ENCODE peak calls at places on chromosomes 11 and 22, in nine cellular contexts. One of them, this sample, is unnamed.

GRCh38 chr11:118145285-118146227 is 7.1 kb downstream of the SCN4B start:
- DNase-seq in IMR-90: peak; percentile 41
- DNase-seq in OCI-LY7: peak; percentile 84
- DNase-seq in CD8-positive, alpha-beta T cell: peak; percentile 88
- DNase-seq in hepatocyte: peak; percentile 94
- DNase-seq in ovary: peak; percentile 78
- DNase-seq in astrocyte: peak; percentile 10
- DNase-seq in PC-9: peak; percentile 91
- DNase-seq in tibial artery: peak; percentile 80
- DNase-seq in this sample: peak; percentile 96

GRCh38 chr11:13109616-13110015 is 100.5 kb downstream of the RASSF10 start:
- DNase-seq in IMR-90: no peak
- DNase-seq in OCI-LY7: no peak
- DNase-seq in CD8-positive, alpha-beta T cell: no peak
- DNase-seq in hepatocyte: no peak
- DNase-seq in ovary: no peak
- DNase-seq in astrocyte: no peak
- DNase-seq in PC-9: no peak
- DNase-seq in tibial artery: no peak
- DNase-seq in this sample: no peak

GRCh38 chr11:128201801-128202200 is 385.6 kb downstream of the ETS1 start:
- DNase-seq in IMR-90: no peak
- DNase-seq in OCI-LY7: no peak
- DNase-seq in CD8-positive, alpha-beta T cell: no peak
- DNase-seq in hepatocyte: no peak
- DNase-seq in ovary: no peak
- DNase-seq in astrocyte: no peak
- DNase-seq in PC-9: no peak
- DNase-seq in tibial artery: no peak
- DNase-seq in this sample: no peak

GRCh38 chr22:19498154-19498865 is 18.6 kb downstream of the CDC45 start:
- DNase-seq in IMR-90: no peak
- DNase-seq in OCI-LY7: no peak
- DNase-seq in CD8-positive, alpha-beta T cell: no peak
- DNase-seq in hepatocyte: no peak
- DNase-seq in ovary: no peak
- DNase-seq in astrocyte: no peak
- DNase-seq in PC-9: no peak
- DNase-seq in tibial artery: peak; percentile 48
- DNase-seq in this sample: no peak

GRCh38 chr11:59767212-59767611 is 12.0 kb downstream of the STX3 start:
- DNase-seq in IMR-90: no peak
- DNase-seq in OCI-LY7: no peak
- DNase-seq in CD8-positive, alpha-beta T cell: no peak
- DNase-seq in hepatocyte: peak; percentile 56
- DNase-seq in ovary: no peak
- DNase-seq in astrocyte: no peak
- DNase-seq in PC-9: no peak
- DNase-seq in tibial artery: no peak
- DNase-seq in this sample: no peak

GRCh38 chr22:33470456-33470855 is 412.3 kb upstream of the SYN3 start:
- DNase-seq in IMR-90: no peak
- DNase-seq in OCI-LY7: no peak
- DNase-seq in CD8-positive, alpha-beta T cell: no peak
- DNase-seq in hepatocyte: no peak
- DNase-seq in ovary: no peak
- DNase-seq in astrocyte: no peak
- DNase-seq in PC-9: no peak
- DNase-seq in tibial artery: no peak
- DNase-seq in this sample: no peak

GRCh38 chr11:69484427-69485259 is 3.2 kb downstream of the LINC01488 start:
- DNase-seq in IMR-90: no peak
- DNase-seq in OCI-LY7: no peak
- DNase-seq in CD8-positive, alpha-beta T cell: no peak
- DNase-seq in hepatocyte: no peak
- DNase-seq in ovary: no peak
- DNase-seq in astrocyte: no peak
- DNase-seq in PC-9: no peak
- DNase-seq in tibial artery: no peak
- DNase-seq in this sample: no peak

GRCh38 chr11:128544625-128545024 is 42.7 kb downstream of the ETS1 start:
- DNase-seq in IMR-90: peak; percentile 77
- DNase-seq in OCI-LY7: no peak
- DNase-seq in CD8-positive, alpha-beta T cell: peak; percentile 41
- DNase-seq in hepatocyte: peak; percentile 22
- DNase-seq in ovary: no peak
- DNase-seq in astrocyte: no peak
- DNase-seq in PC-9: no peak
- DNase-seq in tibial artery: no peak
- DNase-seq in this sample: no peak

GRCh38 chr11:3120071-3120792 is 44.9 kb downstream of the OSBPL5 start:
- DNase-seq in IMR-90: no peak
- DNase-seq in OCI-LY7: no peak
- DNase-seq in CD8-positive, alpha-beta T cell: peak; percentile 2
- DNase-seq in hepatocyte: no peak
- DNase-seq in ovary: peak; percentile 39
- DNase-seq in astrocyte: no peak
- DNase-seq in PC-9: no peak
- DNase-seq in tibial artery: peak; percentile 67
- DNase-seq in this sample: no peak

GRCh38 chr11:128894685-128895084 is 3.5 kb downstream of the KCNJ5 start:
- DNase-seq in IMR-90: no peak
- DNase-seq in OCI-LY7: no peak
- DNase-seq in CD8-positive, alpha-beta T cell: no peak
- DNase-seq in hepatocyte: peak; percentile 49
- DNase-seq in ovary: peak; percentile 58
- DNase-seq in astrocyte: no peak
- DNase-seq in PC-9: no peak
- DNase-seq in tibial artery: no peak
- DNase-seq in this sample: no peak

GRCh38 chr11:90222152-90222458 is 744 bp downstream of the CHORDC1 start:
- DNase-seq in IMR-90: no peak
- DNase-seq in OCI-LY7: no peak
- DNase-seq in CD8-positive, alpha-beta T cell: no peak
- DNase-seq in hepatocyte: no peak
- DNase-seq in ovary: no peak
- DNase-seq in astrocyte: no peak
- DNase-seq in PC-9: no peak
- DNase-seq in tibial artery: no peak
- DNase-seq in this sample: no peak

GRCh38 chr22:22945195-22945594 is 57.6 kb downstream of the IGLL5 start:
- DNase-seq in IMR-90: no peak
- DNase-seq in OCI-LY7: no peak
- DNase-seq in CD8-positive, alpha-beta T cell: no peak
- DNase-seq in hepatocyte: no peak
- DNase-seq in ovary: no peak
- DNase-seq in astrocyte: no peak
- DNase-seq in PC-9: no peak
- DNase-seq in tibial artery: no peak
- DNase-seq in this sample: no peak

DNA sequence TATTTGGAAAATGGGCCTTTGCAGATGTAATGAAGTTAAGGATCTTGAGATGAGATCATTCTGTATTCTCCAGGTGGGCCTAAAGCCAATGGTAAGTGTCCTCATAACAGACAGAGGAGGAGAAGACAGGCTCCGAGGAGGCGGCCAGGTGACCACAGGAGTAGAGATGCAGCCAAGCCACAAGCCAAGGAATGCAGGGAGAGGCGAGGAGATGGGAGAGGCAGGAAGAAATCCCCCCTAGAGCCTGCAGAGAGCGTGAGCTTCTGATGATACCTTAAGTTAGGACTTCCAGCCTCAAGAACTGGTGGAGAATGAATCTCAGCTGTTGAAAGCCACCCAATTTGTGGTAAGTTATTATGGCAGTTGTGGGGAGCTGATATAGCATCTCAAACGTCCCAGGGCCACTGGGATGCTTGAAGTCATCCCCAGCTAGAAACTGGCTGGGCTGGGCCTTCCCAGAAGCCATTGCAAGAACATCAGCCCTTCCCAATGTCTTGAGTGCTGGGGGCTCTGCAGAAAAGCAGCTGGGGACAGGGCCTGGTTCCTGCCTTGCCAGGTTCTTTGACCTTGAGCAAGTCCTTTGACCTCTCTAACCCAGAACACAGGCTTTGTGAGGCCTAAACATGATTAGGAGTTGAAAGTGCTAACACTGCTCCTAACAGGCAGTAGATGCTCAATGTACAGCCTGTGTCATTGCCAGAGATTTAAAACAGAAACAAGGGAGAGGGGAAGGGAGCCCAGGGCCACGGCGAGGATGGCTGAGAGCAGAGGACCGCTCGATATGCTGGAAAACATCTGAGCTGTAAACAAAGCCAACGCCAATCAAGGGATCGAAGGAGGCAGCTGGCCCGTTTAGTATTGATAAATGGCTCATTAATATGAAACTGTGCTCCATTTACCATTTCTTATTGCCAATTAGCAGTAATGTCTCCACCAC is 632.3 kb downstream of the TBC1D22A start:
- DNase-seq in IMR-90: no peak
- DNase-seq in OCI-LY7: no peak
- DNase-seq in CD8-positive, alpha-beta T cell: no peak
- DNase-seq in hepatocyte: no peak
- DNase-seq in ovary: no peak
- DNase-seq in astrocyte: no peak
- DNase-seq in PC-9: no peak
- DNase-seq in tibial artery: peak; percentile 35
- DNase-seq in this sample: no peak
- H3K9me3 ChIP-seq in IMR-90: peaks cover 27% of the 10 kb centered on the region
- H3K9me3 ChIP-seq in OCI-LY7: no peaks in the 10 kb centered on the region
- H3K9me3 ChIP-seq in CD8-positive, alpha-beta T cell: no peaks in the 10 kb centered on the region
- H3K9me3 ChIP-seq in hepatocyte: no peaks in the 10 kb centered on the region
- H3K9me3 ChIP-seq in ovary: no peaks in the 10 kb centered on the region
- H3K9me3 ChIP-seq in astrocyte: peaks cover 4% of the 10 kb centered on the region
- H3K9me3 ChIP-seq in PC-9: no peaks in the 10 kb centered on the region
- H3K9me3 ChIP-seq in tibial artery: no peaks in the 10 kb centered on the region
- H3K9me3 ChIP-seq in this sample: no peaks in the 10 kb centered on the region

DNA sequence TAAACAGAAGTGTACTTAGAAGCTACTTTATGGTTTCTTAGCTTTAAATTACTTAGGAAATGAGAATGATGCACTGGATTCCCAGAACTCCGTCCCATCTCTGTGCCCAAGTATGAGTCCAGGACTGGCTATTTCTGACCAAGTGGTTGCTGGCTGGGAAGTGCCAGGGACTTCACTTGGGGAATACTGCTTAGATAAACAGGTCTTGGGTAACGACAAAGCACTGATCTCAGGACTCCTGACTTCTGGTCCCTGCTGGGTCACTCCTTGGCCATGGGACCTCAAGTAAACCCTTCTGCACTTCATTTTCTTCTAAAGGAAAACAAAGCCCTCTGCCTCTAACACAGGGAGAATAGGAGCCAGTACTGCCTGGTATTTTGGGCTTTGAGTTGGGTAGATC is 27.9 kb downstream of the ABTB2 start:
- DNase-seq in IMR-90: no peak
- DNase-seq in OCI-LY7: no peak
- DNase-seq in CD8-positive, alpha-beta T cell: no peak
- DNase-seq in hepatocyte: no peak
- DNase-seq in ovary: no peak
- DNase-seq in astrocyte: no peak
- DNase-seq in PC-9: no peak
- DNase-seq in tibial artery: peak; percentile 83
- DNase-seq in this sample: no peak
- H3K4me3 ChIP-seq in IMR-90: no peak overlapping the region
- H3K4me3 ChIP-seq in OCI-LY7: no peak overlapping the region
- H3K4me3 ChIP-seq in CD8-positive, alpha-beta T cell: no peak overlapping the region
- H3K4me3 ChIP-seq in hepatocyte: no peak overlapping the region
- H3K4me3 ChIP-seq in ovary: no peak overlapping the region
- H3K4me3 ChIP-seq in astrocyte: no peak overlapping the region
- H3K4me3 ChIP-seq in PC-9: no peak overlapping the region
- H3K4me3 ChIP-seq in tibial artery: no peak overlapping the region
- H3K4me3 ChIP-seq in this sample: no peak overlapping the region

GRCh38 chr11:71332046-71332445 is 79.7 kb upstream of the SHANK2 start:
- DNase-seq in IMR-90: no peak
- DNase-seq in OCI-LY7: no peak
- DNase-seq in CD8-positive, alpha-beta T cell: no peak
- DNase-seq in hepatocyte: no peak
- DNase-seq in ovary: no peak
- DNase-seq in astrocyte: no peak
- DNase-seq in PC-9: no peak
- DNase-seq in tibial artery: peak; percentile 29
- DNase-seq in this sample: peak; percentile 31
- H3K9me3 ChIP-seq in IMR-90: peaks cover 8% of the 10 kb centered on the region
- H3K9me3 ChIP-seq in OCI-LY7: peaks cover 20% of the 10 kb centered on the region
- H3K9me3 ChIP-seq in CD8-positive, alpha-beta T cell: peaks cover 12% of the 10 kb centered on the region
- H3K9me3 ChIP-seq in hepatocyte: no peaks in the 10 kb centered on the region
- H3K9me3 ChIP-seq in ovary: no peaks in the 10 kb centered on the region
- H3K9me3 ChIP-seq in astrocyte: peaks cover 7% of the 10 kb centered on the region
- H3K9me3 ChIP-seq in PC-9: peaks cover 4% of the 10 kb centered on the region
- H3K9me3 ChIP-seq in tibial artery: no peaks in the 10 kb centered on the region
- H3K9me3 ChIP-seq in this sample: peaks cover 20% of the 10 kb centered on the region

GRCh38 chr22:38788846-38789245 is 5.1 kb downstream of the DNAL4 start:
- DNase-seq in IMR-90: no peak
- DNase-seq in OCI-LY7: no peak
- DNase-seq in CD8-positive, alpha-beta T cell: no peak
- DNase-seq in hepatocyte: no peak
- DNase-seq in ovary: no peak
- DNase-seq in astrocyte: no peak
- DNase-seq in PC-9: no peak
- DNase-seq in tibial artery: no peak
- DNase-seq in this sample: no peak

GRCh38 chr22:38788016-38788415 is 5.9 kb downstream of the DNAL4 start:
- DNase-seq in IMR-90: peak; percentile 60
- DNase-seq in OCI-LY7: no peak
- DNase-seq in CD8-positive, alpha-beta T cell: no peak
- DNase-seq in hepatocyte: no peak
- DNase-seq in ovary: peak; percentile 66
- DNase-seq in astrocyte: peak; percentile 55
- DNase-seq in PC-9: no peak
- DNase-seq in tibial artery: no peak
- DNase-seq in this sample: no peak

GRCh38 chr22:38786631-38787030 is 7.3 kb downstream of the DNAL4 start:
- DNase-seq in IMR-90: no peak
- DNase-seq in OCI-LY7: no peak
- DNase-seq in CD8-positive, alpha-beta T cell: no peak
- DNase-seq in hepatocyte: no peak
- DNase-seq in ovary: no peak
- DNase-seq in astrocyte: no peak
- DNase-seq in PC-9: no peak
- DNase-seq in tibial artery: no peak
- DNase-seq in this sample: no peak

GRCh38 chr22:38789606-38790005 is 4.3 kb downstream of the DNAL4 start:
- DNase-seq in IMR-90: no peak
- DNase-seq in OCI-LY7: no peak
- DNase-seq in CD8-positive, alpha-beta T cell: no peak
- DNase-seq in hepatocyte: no peak
- DNase-seq in ovary: no peak
- DNase-seq in astrocyte: no peak
- DNase-seq in PC-9: no peak
- DNase-seq in tibial artery: no peak
- DNase-seq in this sample: no peak

GRCh38 chr22:38788417-38788816 is 5.5 kb downstream of the DNAL4 start:
- DNase-seq in IMR-90: peak; percentile 96
- DNase-seq in OCI-LY7: no peak
- DNase-seq in CD8-positive, alpha-beta T cell: no peak
- DNase-seq in hepatocyte: peak; percentile 64
- DNase-seq in ovary: peak; percentile 57
- DNase-seq in astrocyte: peak; percentile 97
- DNase-seq in PC-9: no peak
- DNase-seq in tibial artery: peak; percentile 78
- DNase-seq in this sample: no peak
- H3K4me3 ChIP-seq in IMR-90: no peak overlapping the region
- H3K4me3 ChIP-seq in OCI-LY7: no peak overlapping the region
- H3K4me3 ChIP-seq in CD8-positive, alpha-beta T cell: no peak overlapping the region
- H3K4me3 ChIP-seq in hepatocyte: no peak overlapping the region
- H3K4me3 ChIP-seq in ovary: no peak overlapping the region
- H3K4me3 ChIP-seq in astrocyte: no peak overlapping the region
- H3K4me3 ChIP-seq in PC-9: no peak overlapping the region
- H3K4me3 ChIP-seq in tibial artery: no peak overlapping the region
- H3K4me3 ChIP-seq in this sample: no peak overlapping the region

This sample was measured in Caco-2.